ENCODE peak calls at places on chromosome 17, in eight cellular contexts. B is heart left ventricle, K is A549, C is Karpas-422, M is aorta, F is left lung, X is GM23248, Y is caudate nucleus. U is an unnamed sample.

GRCh38 chr17:70138309-70138865 is 30.9 kb upstream of the KCNJ2 start:
- DNase-seq in B (no peak), K (peak), C (no peak), M (no peak), F (no peak), X (peak), Y (no peak), U (no peak)

GRCh38 chr17:74641224-74641948 is 17.8 kb upstream of the CD300E start:
- DNase-seq in B (no peak), K (no peak), C (no peak), M (no peak), F (no peak), X (no peak), Y (no peak), U (no peak)

GRCh38 chr17:14604920-14605599 is 304.2 kb downstream of the HS3ST3B1 start:
- DNase-seq in B (peak), K (no peak), C (no peak), M (peak), F (no peak), X (no peak), Y (no peak), U (peak)

GRCh38 chr17:74734256-74734655 is 2.8 kb upstream of the RAB37 start:
- DNase-seq in B (no peak), K (no peak), C (no peak), M (no peak), F (no peak), X (no peak), Y (no peak), U (no peak)

GRCh38 chr17:51921500-51921899 is 237.0 kb downstream of the CA10 start:
- DNase-seq in B (no peak), K (no peak), C (no peak), M (no peak), F (no peak), X (no peak), Y (no peak), U (no peak)

GRCh38 chr17:47203984-47204721 is 5.0 kb upstream of the MYL4 start:
- DNase-seq in B (no peak), K (no peak), C (peak), M (no peak), F (no peak), X (peak), Y (no peak), U (no peak)

GRCh38 chr17:78174332-78174869 is 6.0 kb downstream of the SYNGR2 start:
- DNase-seq in B (peak), K (peak), C (no peak), M (peak), F (peak), X (no peak), Y (peak), U (peak)

GRCh38 chr17:43832168-43832975 is 574 bp downstream of the MPP3 start:
- DNase-seq in B (peak), K (peak), C (no peak), M (peak), F (peak), X (peak), Y (no peak), U (peak)

GRCh38 chr17:74544991-74545441 is 899 bp downstream of the CD300C start:
- DNase-seq in B (no peak), K (no peak), C (no peak), M (peak), F (no peak), X (no peak), Y (no peak), U (no peak)

GRCh38 chr17:83036193-83036592 is 43.2 kb upstream of the METRNL start:
- DNase-seq in B (no peak), K (no peak), C (no peak), M (no peak), F (no peak), X (no peak), Y (no peak), U (no peak)

GRCh38 chr17:81171941-81172340 is 5.9 kb upstream of the AATK start:
- DNase-seq in B (no peak), K (no peak), C (no peak), M (no peak), F (peak), X (peak), Y (no peak), U (no peak)

GRCh38 chr17:48615963-48616718 is 1.0 kb upstream of the HOXB8 start:
- DNase-seq in B (no peak), K (no peak), C (no peak), M (no peak), F (no peak), X (no peak), Y (no peak), U (no peak)

GRCh38 chr17:64599187-64599676 is 62.9 kb downstream of the SMURF2 start:
- DNase-seq in B (no peak), K (no peak), C (no peak), M (no peak), F (peak), X (no peak), Y (no peak), U (no peak)

GRCh38 chr17:80856863-80857488 is 134.7 kb upstream of the CHMP6 start:
- DNase-seq in B (no peak), K (no peak), C (no peak), M (no peak), F (peak), X (peak), Y (no peak), U (no peak)

GRCh38 chr17:19537116-19537515 is 3.5 kb downstream of the SLC47A1 start:
- DNase-seq in B (no peak), K (no peak), C (no peak), M (no peak), F (no peak), X (no peak), Y (no peak), U (no peak)

GRCh38 chr17:50939795-50940684 is 73.9 kb upstream of the TOB1 start:
- DNase-seq in B (peak), K (no peak), C (no peak), M (peak), F (peak), X (no peak), Y (no peak), U (peak)

GRCh38 chr17:66777689-66778225 is 57.2 kb upstream of the CACNG5 start:
- DNase-seq in B (no peak), K (no peak), C (peak), M (no peak), F (peak), X (peak), Y (peak), U (no peak)

GRCh38 chr17:78925662-78926555 is 722 bp upstream of the TIMP2 start:
- DNase-seq in B (peak), K (peak), C (no peak), M (peak), F (peak), X (peak), Y (no peak), U (peak)

GRCh38 chr17:19672009-19672837 is 23.7 kb downstream of the ALDH3A2 start:
- DNase-seq in B (peak), K (no peak), C (peak), M (no peak), F (no peak), X (peak), Y (no peak), U (peak)

GRCh38 chr17:74920679-74921044 is 2.4 kb downstream of the USH1G start:
- DNase-seq in B (no peak), K (no peak), C (peak), M (no peak), F (no peak), X (no peak), Y (no peak), U (no peak)

GRCh38 chr17:13005530-13005929 is 12.3 kb downstream of the ELAC2 start:
- DNase-seq in B (no peak), K (no peak), C (no peak), M (no peak), F (no peak), X (no peak), Y (no peak), U (no peak)

GRCh38 chr17:13297198-13297597 is 279.4 kb upstream of the ELAC2 start:
- DNase-seq in B (peak), K (no peak), C (no peak), M (no peak), F (no peak), X (no peak), Y (no peak), U (no peak)

GRCh38 chr17:1203111-1203966 is 23.6 kb upstream of the ABR start:
- DNase-seq in B (peak), K (peak), C (peak), M (peak), F (peak), X (peak), Y (no peak), U (peak)

DNA sequence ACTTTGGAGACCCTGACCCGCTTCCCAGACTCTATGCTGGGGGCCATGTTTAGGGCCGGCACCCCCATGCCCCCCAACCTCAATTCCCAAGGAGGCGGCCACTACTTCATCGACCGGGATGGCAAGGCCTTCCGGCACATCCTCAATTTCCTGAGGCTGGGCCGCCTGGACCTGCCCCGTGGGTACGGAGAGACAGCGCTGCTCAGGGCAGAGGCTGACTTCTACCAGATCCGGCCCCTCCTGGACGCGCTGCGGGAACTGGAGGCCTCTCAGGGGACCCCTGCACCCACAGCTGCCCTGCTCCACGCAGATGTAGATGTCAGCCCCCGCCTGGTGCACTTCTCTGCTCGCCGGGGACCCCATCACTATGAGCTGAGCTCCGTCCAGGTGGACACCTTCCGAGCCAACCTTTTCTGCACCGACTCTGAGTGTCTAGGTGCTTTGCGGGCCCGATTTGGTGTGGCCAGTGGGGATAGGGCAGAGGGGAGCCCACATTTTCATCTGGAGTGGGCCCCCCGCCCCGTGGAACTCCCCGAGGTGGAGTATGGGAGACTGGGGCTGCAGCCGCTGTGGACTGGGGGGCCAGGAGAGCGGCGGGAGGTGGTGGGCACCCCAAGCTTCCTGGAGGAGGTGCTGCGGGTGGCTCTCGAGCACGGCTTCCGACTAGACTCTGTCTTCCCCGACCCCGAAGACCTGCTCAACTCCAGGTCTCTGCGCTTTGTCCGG is 1.1 kb downstream of the KCTD11 start:
- DNase-seq in B (peak), K (no peak), C (no peak), M (no peak), F (peak), X (peak), Y (no peak), U (no peak)
- H3K27ac ChIP-seq in B (peak), K (peak), C (no peak), M (no peak), F (no peak), X (peak), Y (no peak), U (no peak)

GRCh38 chr17:42243493-42243982 is 32.7 kb downstream of the STAT5B start:
- DNase-seq in B (no peak), K (no peak), C (no peak), M (no peak), F (no peak), X (no peak), Y (no peak), U (no peak)
- H3K27ac ChIP-seq in B (no peak), K (no peak), C (no peak), M (no peak), F (peak), X (no peak), Y (no peak), U (no peak)

DNA sequence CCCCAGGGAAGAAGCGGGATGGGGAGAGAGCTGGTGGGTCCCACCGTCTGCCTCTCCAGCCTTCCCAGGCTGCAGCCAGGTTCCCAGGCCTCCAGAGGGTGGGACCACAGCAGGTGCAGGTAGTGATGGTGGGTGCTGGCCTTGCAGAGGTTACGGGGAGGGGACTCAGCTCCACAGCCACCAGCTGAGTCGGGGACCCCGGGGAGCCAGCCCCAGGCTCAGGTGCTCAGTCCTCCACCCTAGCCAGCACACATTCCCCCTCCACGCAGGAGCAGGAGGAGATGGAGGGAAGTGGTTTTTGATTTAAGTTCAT is 5.0 kb downstream of the TP53I13 start:
- DNase-seq in B (peak), K (no peak), C (no peak), M (peak), F (peak), X (no peak), Y (no peak), U (peak)
- H3K27ac ChIP-seq in B (no peak), K (no peak), C (no peak), M (no peak), F (no peak), X (no peak), Y (no peak), U (no peak)

GRCh38 chr17:63124536-63124935 is 158.5 kb downstream of the TANC2 start:
- DNase-seq in B (no peak), K (peak), C (no peak), M (no peak), F (peak), X (no peak), Y (no peak), U (no peak)
- H3K27ac ChIP-seq in B (no peak), K (no peak), C (no peak), M (no peak), F (no peak), X (no peak), Y (no peak), U (no peak)

GRCh38 chr17:45277992-45278391 is 16.1 kb upstream of the SPATA32 start:
- DNase-seq in B (no peak), K (no peak), C (no peak), M (no peak), F (no peak), X (peak), Y (no peak), U (peak)
- H3K27ac ChIP-seq in B (peak), K (peak), C (no peak), M (peak), F (peak), X (no peak), Y (no peak), U (peak)

GRCh38 chr17:5444209-5444608 is 5.3 kb upstream of the C1QBP start:
- DNase-seq in B (peak), K (no peak), C (peak), M (no peak), F (no peak), X (no peak), Y (no peak), U (no peak)
- H3K27ac ChIP-seq in B (no peak), K (no peak), C (no peak), M (no peak), F (no peak), X (no peak), Y (no peak), U (no peak)

GRCh38 chr17:18028114-18028513 is 10.9 kb downstream of the ATPAF2 start:
- DNase-seq in B (no peak), K (no peak), C (no peak), M (no peak), F (no peak), X (no peak), Y (no peak), U (no peak)

GRCh38 chr17:18026408-18026776 is 12.6 kb downstream of the ATPAF2 start:
- DNase-seq in B (peak), K (no peak), C (no peak), M (no peak), F (no peak), X (peak), Y (no peak), U (no peak)

GRCh38 chr17:18027280-18027679 is 11.7 kb downstream of the ATPAF2 start:
- DNase-seq in B (peak), K (no peak), C (no peak), M (no peak), F (no peak), X (no peak), Y (no peak), U (no peak)

GRCh38 chr17:18028684-18029540 is 10.1 kb downstream of the ATPAF2 start:
- DNase-seq in B (no peak), K (no peak), C (no peak), M (no peak), F (no peak), X (no peak), Y (no peak), U (no peak)

DNA sequence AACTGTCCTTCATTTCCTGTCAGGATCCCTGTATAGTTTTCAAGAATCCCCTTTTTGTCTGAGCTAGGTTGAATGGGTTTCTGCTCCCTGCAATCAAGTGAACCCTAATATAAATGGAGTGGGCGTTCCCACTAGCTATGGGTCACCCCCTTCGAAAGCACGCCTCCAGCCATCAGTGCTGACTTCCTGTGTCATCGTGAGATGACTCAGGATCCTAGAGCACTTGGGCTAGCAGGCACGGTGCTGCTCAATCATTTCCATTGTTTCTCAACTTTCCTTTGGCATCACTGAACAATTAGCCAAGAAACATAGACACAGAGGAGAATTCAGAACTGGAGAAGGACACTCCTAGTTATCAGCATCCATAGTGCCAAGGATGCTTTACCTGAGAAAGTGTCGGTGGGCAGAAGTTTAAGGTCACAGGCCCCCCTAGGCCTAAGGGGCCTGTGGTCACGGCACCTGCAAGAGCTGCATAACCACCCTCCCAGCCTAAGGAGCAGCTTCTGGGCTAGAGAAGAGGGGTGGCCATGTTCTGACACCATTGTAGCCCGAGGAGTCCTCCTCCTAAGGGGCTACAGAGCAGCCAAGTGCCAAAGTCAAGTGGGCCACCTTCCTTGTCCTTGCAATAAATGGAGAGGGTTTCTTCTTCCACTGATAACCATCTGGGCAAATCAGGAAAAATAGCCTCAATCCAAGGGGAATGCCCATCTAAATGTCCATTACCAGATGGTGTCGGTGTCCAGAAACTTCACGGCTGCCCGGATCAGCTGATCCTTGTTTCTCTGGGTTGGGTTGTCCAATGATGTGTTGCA is 13.2 kb downstream of the ATPAF2 start:
- DNase-seq in B (no peak), K (no peak), C (no peak), M (no peak), F (no peak), X (peak), Y (no peak), U (no peak)
- H3K27ac ChIP-seq in B (no peak), K (no peak), C (no peak), M (no peak), F (peak), X (peak), Y (no peak), U (no peak)

GRCh38 chr17:77085916-77086432 is 54.8 kb upstream of the SEC14L1 start:
- DNase-seq in B (no peak), K (no peak), C (no peak), M (no peak), F (peak), X (no peak), Y (no peak), U (no peak)
- H3K27ac ChIP-seq in B (no peak), K (no peak), C (no peak), M (no peak), F (no peak), X (no peak), Y (no peak), U (no peak)

U was measured in body of pancreas.